ENCODE peak calls at places on chromosomes 16 and 17, in five cellular contexts. One of them, this sample, is unnamed.

GRCh38 chr16:54957403-54957802 is 26.7 kb downstream of the IRX5 start:
- DNase-seq in GM20000: no peak
- DNase-seq in NCI-H345: peak; percentile 16
- DNase-seq in naive thymus-derived CD8-positive, alpha-beta T cell: no peak
- DNase-seq in stimulated activated CD4-positive, alpha-beta T cell treated with anti-CD3 and anti-CD28 coated beads, Interleukin-2, amount 100 ng/mL, for 24 hours: peak; percentile 40
- DNase-seq in this sample: no peak

GRCh38 chr17:80069886-80070177 is 31.5 kb upstream of the GAA start:
- DNase-seq in GM20000: no peak
- DNase-seq in NCI-H345: no peak
- DNase-seq in naive thymus-derived CD8-positive, alpha-beta T cell: no peak
- DNase-seq in stimulated activated CD4-positive, alpha-beta T cell treated with anti-CD3 and anti-CD28 coated beads, Interleukin-2, amount 100 ng/mL, for 24 hours: no peak
- DNase-seq in this sample: no peak

GRCh38 chr16:31216552-31217530 is at the start of gene PYDC1:
- DNase-seq in GM20000: peak; percentile 45
- DNase-seq in NCI-H345: peak; percentile 30
- DNase-seq in naive thymus-derived CD8-positive, alpha-beta T cell: no peak
- DNase-seq in stimulated activated CD4-positive, alpha-beta T cell treated with anti-CD3 and anti-CD28 coated beads, Interleukin-2, amount 100 ng/mL, for 24 hours: peak; percentile 37
- DNase-seq in this sample: no peak

GRCh38 chr17:62898239-62898864 is 67.7 kb upstream of the TANC2 start:
- DNase-seq in GM20000: no peak
- DNase-seq in NCI-H345: no peak
- DNase-seq in naive thymus-derived CD8-positive, alpha-beta T cell: no peak
- DNase-seq in stimulated activated CD4-positive, alpha-beta T cell treated with anti-CD3 and anti-CD28 coated beads, Interleukin-2, amount 100 ng/mL, for 24 hours: no peak
- DNase-seq in this sample: no peak

GRCh38 chr16:75256059-75256870 is 4.8 kb upstream of the BCAR1 start:
- DNase-seq in GM20000: no peak
- DNase-seq in NCI-H345: no peak
- DNase-seq in naive thymus-derived CD8-positive, alpha-beta T cell: no peak
- DNase-seq in stimulated activated CD4-positive, alpha-beta T cell treated with anti-CD3 and anti-CD28 coated beads, Interleukin-2, amount 100 ng/mL, for 24 hours: no peak
- DNase-seq in this sample: no peak

GRCh38 chr17:81334419-81334896 is 39.4 kb upstream of the SLC38A10 start:
- DNase-seq in GM20000: no peak
- DNase-seq in NCI-H345: no peak
- DNase-seq in naive thymus-derived CD8-positive, alpha-beta T cell: no peak
- DNase-seq in stimulated activated CD4-positive, alpha-beta T cell treated with anti-CD3 and anti-CD28 coated beads, Interleukin-2, amount 100 ng/mL, for 24 hours: no peak
- DNase-seq in this sample: no peak

GRCh38 chr17:83199500-83200201 is 120.2 kb downstream of the METRNL start:
- DNase-seq in GM20000: no peak
- DNase-seq in NCI-H345: no peak
- DNase-seq in naive thymus-derived CD8-positive, alpha-beta T cell: no peak
- DNase-seq in stimulated activated CD4-positive, alpha-beta T cell treated with anti-CD3 and anti-CD28 coated beads, Interleukin-2, amount 100 ng/mL, for 24 hours: peak; percentile 80
- DNase-seq in this sample: no peak

GRCh38 chr16:73166394-73166971 is 118.6 kb upstream of the ZFHX3 start:
- DNase-seq in GM20000: no peak
- DNase-seq in NCI-H345: no peak
- DNase-seq in naive thymus-derived CD8-positive, alpha-beta T cell: no peak
- DNase-seq in stimulated activated CD4-positive, alpha-beta T cell treated with anti-CD3 and anti-CD28 coated beads, Interleukin-2, amount 100 ng/mL, for 24 hours: no peak
- DNase-seq in this sample: no peak

GRCh38 chr16:10100829-10101228 is 81.4 kb downstream of the GRIN2A start:
- DNase-seq in GM20000: no peak
- DNase-seq in NCI-H345: no peak
- DNase-seq in naive thymus-derived CD8-positive, alpha-beta T cell: no peak
- DNase-seq in stimulated activated CD4-positive, alpha-beta T cell treated with anti-CD3 and anti-CD28 coated beads, Interleukin-2, amount 100 ng/mL, for 24 hours: no peak
- DNase-seq in this sample: no peak

GRCh38 chr17:76474238-76474637 is 6.8 kb downstream of the AANAT start:
- DNase-seq in GM20000: no peak
- DNase-seq in NCI-H345: no peak
- DNase-seq in naive thymus-derived CD8-positive, alpha-beta T cell: no peak
- DNase-seq in stimulated activated CD4-positive, alpha-beta T cell treated with anti-CD3 and anti-CD28 coated beads, Interleukin-2, amount 100 ng/mL, for 24 hours: no peak
- DNase-seq in this sample: no peak

GRCh38 chr17:79338589-79338988 is 264.0 kb downstream of the ENGASE start:
- DNase-seq in GM20000: no peak
- DNase-seq in NCI-H345: no peak
- DNase-seq in naive thymus-derived CD8-positive, alpha-beta T cell: no peak
- DNase-seq in stimulated activated CD4-positive, alpha-beta T cell treated with anti-CD3 and anti-CD28 coated beads, Interleukin-2, amount 100 ng/mL, for 24 hours: no peak
- DNase-seq in this sample: no peak

GRCh38 chr16:56305956-56306565 is 114.8 kb downstream of the GNAO1 start:
- DNase-seq in GM20000: no peak
- DNase-seq in NCI-H345: no peak
- DNase-seq in naive thymus-derived CD8-positive, alpha-beta T cell: no peak
- DNase-seq in stimulated activated CD4-positive, alpha-beta T cell treated with anti-CD3 and anti-CD28 coated beads, Interleukin-2, amount 100 ng/mL, for 24 hours: no peak
- DNase-seq in this sample: no peak

GRCh38 chr17:2144701-2145100 is 89.8 kb downstream of the HIC1 start:
- DNase-seq in GM20000: no peak
- DNase-seq in NCI-H345: no peak
- DNase-seq in naive thymus-derived CD8-positive, alpha-beta T cell: no peak
- DNase-seq in stimulated activated CD4-positive, alpha-beta T cell treated with anti-CD3 and anti-CD28 coated beads, Interleukin-2, amount 100 ng/mL, for 24 hours: no peak
- DNase-seq in this sample: no peak

GRCh38 chr16:85639529-85640253 is 26.6 kb downstream of the GSE1 start:
- DNase-seq in GM20000: no peak
- DNase-seq in NCI-H345: peak; percentile 90
- DNase-seq in naive thymus-derived CD8-positive, alpha-beta T cell: no peak
- DNase-seq in stimulated activated CD4-positive, alpha-beta T cell treated with anti-CD3 and anti-CD28 coated beads, Interleukin-2, amount 100 ng/mL, for 24 hours: no peak
- DNase-seq in this sample: no peak

GRCh38 chr17:11880714-11881113 is 116.6 kb downstream of the ZNF18 start:
- DNase-seq in GM20000: no peak
- DNase-seq in NCI-H345: peak; percentile 19
- DNase-seq in naive thymus-derived CD8-positive, alpha-beta T cell: no peak
- DNase-seq in stimulated activated CD4-positive, alpha-beta T cell treated with anti-CD3 and anti-CD28 coated beads, Interleukin-2, amount 100 ng/mL, for 24 hours: no peak
- DNase-seq in this sample: no peak

GRCh38 chr16:66899945-66900688 is 18.6 kb downstream of the CDH16 start:
- DNase-seq in GM20000: no peak
- DNase-seq in NCI-H345: peak; percentile 29
- DNase-seq in naive thymus-derived CD8-positive, alpha-beta T cell: no peak
- DNase-seq in stimulated activated CD4-positive, alpha-beta T cell treated with anti-CD3 and anti-CD28 coated beads, Interleukin-2, amount 100 ng/mL, for 24 hours: no peak
- DNase-seq in this sample: no peak

GRCh38 chr17:14227052-14227451 is 9.6 kb downstream of the CDRT15 start:
- DNase-seq in GM20000: no peak
- DNase-seq in NCI-H345: no peak
- DNase-seq in naive thymus-derived CD8-positive, alpha-beta T cell: no peak
- DNase-seq in stimulated activated CD4-positive, alpha-beta T cell treated with anti-CD3 and anti-CD28 coated beads, Interleukin-2, amount 100 ng/mL, for 24 hours: no peak
- DNase-seq in this sample: no peak

GRCh38 chr16:87615621-87616041 is 13.3 kb downstream of the JPH3 start:
- DNase-seq in GM20000: no peak
- DNase-seq in NCI-H345: no peak
- DNase-seq in naive thymus-derived CD8-positive, alpha-beta T cell: no peak
- DNase-seq in stimulated activated CD4-positive, alpha-beta T cell treated with anti-CD3 and anti-CD28 coated beads, Interleukin-2, amount 100 ng/mL, for 24 hours: no peak
- DNase-seq in this sample: no peak

GRCh38 chr16:76837872-76838271 is 353.1 kb upstream of the MON1B start:
- DNase-seq in GM20000: no peak
- DNase-seq in NCI-H345: no peak
- DNase-seq in naive thymus-derived CD8-positive, alpha-beta T cell: no peak
- DNase-seq in stimulated activated CD4-positive, alpha-beta T cell treated with anti-CD3 and anti-CD28 coated beads, Interleukin-2, amount 100 ng/mL, for 24 hours: no peak
- DNase-seq in this sample: no peak

GRCh38 chr16:72657791-72658190 is 390.1 kb downstream of the ZFHX3 start:
- DNase-seq in GM20000: peak; percentile 23
- DNase-seq in NCI-H345: no peak
- DNase-seq in naive thymus-derived CD8-positive, alpha-beta T cell: no peak
- DNase-seq in stimulated activated CD4-positive, alpha-beta T cell treated with anti-CD3 and anti-CD28 coated beads, Interleukin-2, amount 100 ng/mL, for 24 hours: no peak
- DNase-seq in this sample: no peak

GRCh38 chr17:76146053-76146875 is 5.2 kb upstream of the FOXJ1 start:
- DNase-seq in GM20000: no peak
- DNase-seq in NCI-H345: no peak
- DNase-seq in naive thymus-derived CD8-positive, alpha-beta T cell: no peak
- DNase-seq in stimulated activated CD4-positive, alpha-beta T cell treated with anti-CD3 and anti-CD28 coated beads, Interleukin-2, amount 100 ng/mL, for 24 hours: no peak
- DNase-seq in this sample: no peak

GRCh38 chr17:72719582-72720493 is 372.6 kb downstream of the SLC39A11 start:
- DNase-seq in GM20000: no peak
- DNase-seq in NCI-H345: no peak
- DNase-seq in naive thymus-derived CD8-positive, alpha-beta T cell: peak; percentile 30
- DNase-seq in stimulated activated CD4-positive, alpha-beta T cell treated with anti-CD3 and anti-CD28 coated beads, Interleukin-2, amount 100 ng/mL, for 24 hours: peak; percentile 62
- DNase-seq in this sample: peak; percentile 29

GRCh38 chr17:19508327-19508867 is 25.3 kb upstream of the SLC47A1 start:
- DNase-seq in GM20000: peak; percentile 52
- DNase-seq in NCI-H345: peak; percentile 68
- DNase-seq in naive thymus-derived CD8-positive, alpha-beta T cell: peak; percentile 57
- DNase-seq in stimulated activated CD4-positive, alpha-beta T cell treated with anti-CD3 and anti-CD28 coated beads, Interleukin-2, amount 100 ng/mL, for 24 hours: peak; percentile 37
- DNase-seq in this sample: peak; percentile 64

GRCh38 chr17:15981208-15981607 is 18.3 kb downstream of the ZSWIM7 start:
- DNase-seq in GM20000: peak; percentile 65
- DNase-seq in NCI-H345: no peak
- DNase-seq in naive thymus-derived CD8-positive, alpha-beta T cell: no peak
- DNase-seq in stimulated activated CD4-positive, alpha-beta T cell treated with anti-CD3 and anti-CD28 coated beads, Interleukin-2, amount 100 ng/mL, for 24 hours: no peak
- DNase-seq in this sample: no peak

GRCh38 chr17:77632619-77633018 is 325.9 kb upstream of the TNRC6C start:
- DNase-seq in GM20000: no peak
- DNase-seq in NCI-H345: no peak
- DNase-seq in naive thymus-derived CD8-positive, alpha-beta T cell: no peak
- DNase-seq in stimulated activated CD4-positive, alpha-beta T cell treated with anti-CD3 and anti-CD28 coated beads, Interleukin-2, amount 100 ng/mL, for 24 hours: no peak
- DNase-seq in this sample: no peak

GRCh38 chr16:89446975-89447293 is 43.4 kb downstream of the ANKRD11 start:
- DNase-seq in GM20000: no peak
- DNase-seq in NCI-H345: no peak
- DNase-seq in naive thymus-derived CD8-positive, alpha-beta T cell: no peak
- DNase-seq in stimulated activated CD4-positive, alpha-beta T cell treated with anti-CD3 and anti-CD28 coated beads, Interleukin-2, amount 100 ng/mL, for 24 hours: no peak
- DNase-seq in this sample: no peak

GRCh38 chr17:46972346-46972745 is 6.7 kb downstream of the RPRML start:
- DNase-seq in GM20000: no peak
- DNase-seq in NCI-H345: no peak
- DNase-seq in naive thymus-derived CD8-positive, alpha-beta T cell: no peak
- DNase-seq in stimulated activated CD4-positive, alpha-beta T cell treated with anti-CD3 and anti-CD28 coated beads, Interleukin-2, amount 100 ng/mL, for 24 hours: no peak
- DNase-seq in this sample: no peak

GRCh38 chr17:43056051-43056450 is 31.0 kb downstream of the RND2 start:
- DNase-seq in GM20000: no peak
- DNase-seq in NCI-H345: no peak
- DNase-seq in naive thymus-derived CD8-positive, alpha-beta T cell: no peak
- DNase-seq in stimulated activated CD4-positive, alpha-beta T cell treated with anti-CD3 and anti-CD28 coated beads, Interleukin-2, amount 100 ng/mL, for 24 hours: no peak
- DNase-seq in this sample: no peak

GRCh38 chr17:60392845-60393702 is 1.1 kb upstream of the USP32 start:
- DNase-seq in GM20000: peak; percentile 44
- DNase-seq in NCI-H345: peak; percentile 80
- DNase-seq in naive thymus-derived CD8-positive, alpha-beta T cell: peak; percentile 14
- DNase-seq in stimulated activated CD4-positive, alpha-beta T cell treated with anti-CD3 and anti-CD28 coated beads, Interleukin-2, amount 100 ng/mL, for 24 hours: peak; percentile 42
- DNase-seq in this sample: no peak

GRCh38 chr16:8736123-8736680 is 61.2 kb downstream of the TMEM186 start:
- DNase-seq in GM20000: no peak
- DNase-seq in NCI-H345: no peak
- DNase-seq in naive thymus-derived CD8-positive, alpha-beta T cell: no peak
- DNase-seq in stimulated activated CD4-positive, alpha-beta T cell treated with anti-CD3 and anti-CD28 coated beads, Interleukin-2, amount 100 ng/mL, for 24 hours: no peak
- DNase-seq in this sample: no peak

GRCh38 chr17:78039581-78039980 is 81.1 kb downstream of the TNRC6C start:
- DNase-seq in GM20000: no peak
- DNase-seq in NCI-H345: no peak
- DNase-seq in naive thymus-derived CD8-positive, alpha-beta T cell: no peak
- DNase-seq in stimulated activated CD4-positive, alpha-beta T cell treated with anti-CD3 and anti-CD28 coated beads, Interleukin-2, amount 100 ng/mL, for 24 hours: no peak
- DNase-seq in this sample: no peak

GRCh38 chr17:82882715-82883446 is 43.1 kb upstream of the ZNF750 start:
- DNase-seq in GM20000: no peak
- DNase-seq in NCI-H345: peak; percentile 46
- DNase-seq in naive thymus-derived CD8-positive, alpha-beta T cell: peak; percentile 74
- DNase-seq in stimulated activated CD4-positive, alpha-beta T cell treated with anti-CD3 and anti-CD28 coated beads, Interleukin-2, amount 100 ng/mL, for 24 hours: peak; percentile 74
- DNase-seq in this sample: peak; percentile 90

GRCh38 chr17:27581016-27581415 is 50.0 kb upstream of the LGALS9 start:
- DNase-seq in GM20000: no peak
- DNase-seq in NCI-H345: no peak
- DNase-seq in naive thymus-derived CD8-positive, alpha-beta T cell: no peak
- DNase-seq in stimulated activated CD4-positive, alpha-beta T cell treated with anti-CD3 and anti-CD28 coated beads, Interleukin-2, amount 100 ng/mL, for 24 hours: no peak
- DNase-seq in this sample: no peak

GRCh38 chr16:9112166-9112843 is 20.9 kb downstream of the HAPSTR1 start:
- DNase-seq in GM20000: no peak
- DNase-seq in NCI-H345: no peak
- DNase-seq in naive thymus-derived CD8-positive, alpha-beta T cell: no peak
- DNase-seq in stimulated activated CD4-positive, alpha-beta T cell treated with anti-CD3 and anti-CD28 coated beads, Interleukin-2, amount 100 ng/mL, for 24 hours: no peak
- DNase-seq in this sample: no peak

GRCh38 chr16:50213939-50214519 is 52.3 kb upstream of the ADCY7 start:
- DNase-seq in GM20000: peak; percentile 47
- DNase-seq in NCI-H345: peak; percentile 14
- DNase-seq in naive thymus-derived CD8-positive, alpha-beta T cell: no peak
- DNase-seq in stimulated activated CD4-positive, alpha-beta T cell treated with anti-CD3 and anti-CD28 coated beads, Interleukin-2, amount 100 ng/mL, for 24 hours: no peak
- DNase-seq in this sample: no peak

GRCh38 chr17:6209829-6210228 is 139.7 kb downstream of the WSCD1 start:
- DNase-seq in GM20000: no peak
- DNase-seq in NCI-H345: no peak
- DNase-seq in naive thymus-derived CD8-positive, alpha-beta T cell: no peak
- DNase-seq in stimulated activated CD4-positive, alpha-beta T cell treated with anti-CD3 and anti-CD28 coated beads, Interleukin-2, amount 100 ng/mL, for 24 hours: no peak
- DNase-seq in this sample: no peak

GRCh38 chr17:41773190-41773588 is 13.3 kb downstream of the JUP start:
- DNase-seq in GM20000: no peak
- DNase-seq in NCI-H345: no peak
- DNase-seq in naive thymus-derived CD8-positive, alpha-beta T cell: no peak
- DNase-seq in stimulated activated CD4-positive, alpha-beta T cell treated with anti-CD3 and anti-CD28 coated beads, Interleukin-2, amount 100 ng/mL, for 24 hours: no peak
- DNase-seq in this sample: no peak

This sample was measured in T-cell.